ENCODE peak calls at places on chromosomes 2 and 18, in eight cellular contexts. G is thyroid gland; M is PC-3; X is effector memory CD4-positive, alpha-beta T cell; W is spleen; S is small intestine; I is CD4-positive, alpha-beta memory T cell; Q is neuronal stem cell. J is an unnamed sample. For H3K4me1, the result is how much of the 10 kb centered on the place peaks cover.

GRCh38 chr2:168603439-168603961 is 147.4 kb downstream of the CERS6 start:
- DNase-seq in G (no peak), M (no peak), X (no peak), W (no peak), S (no peak), I (no peak), Q (no peak), J (peak)

GRCh38 chr18:42477261-42477660 is 522.2 kb downstream of the PIK3C3 start:
- DNase-seq in G (no peak), M (no peak), X (no peak), W (no peak), S (no peak), I (no peak), Q (no peak), J (no peak)

GRCh38 chr18:23191952-23192662 is 56.8 kb downstream of the CABLES1 start:
- DNase-seq in G (peak), M (peak), X (no peak), W (peak), S (peak), I (no peak), Q (no peak), J (no peak)

GRCh38 chr2:152097291-152098032 is 1.4 kb downstream of the CACNB4 start:
- DNase-seq in G (no peak), M (peak), X (no peak), W (no peak), S (peak), I (no peak), Q (peak), J (peak)

GRCh38 chr2:54572262-54572635 is 116.1 kb downstream of the SPTBN1 start:
- DNase-seq in G (no peak), M (peak), X (no peak), W (no peak), S (peak), I (peak), Q (no peak), J (no peak)

GRCh38 chr2:127218843-127219715 is 1.0 kb downstream of the CYP27C1 start:
- DNase-seq in G (no peak), M (no peak), X (no peak), W (no peak), S (no peak), I (no peak), Q (peak), J (peak)

GRCh38 chr18:79569720-79570119 is 109.9 kb upstream of the CTDP1 start:
- DNase-seq in G (peak), M (no peak), X (no peak), W (peak), S (peak), I (no peak), Q (no peak), J (no peak)

GRCh38 chr18:48412339-48412929 is 3.3 kb upstream of the ZBTB7C start:
- DNase-seq in G (no peak), M (peak), X (no peak), W (no peak), S (peak), I (peak), Q (no peak), J (peak)

GRCh38 chr18:59743561-59743960 is 46.3 kb upstream of the CCBE1 start:
- DNase-seq in G (no peak), M (no peak), X (no peak), W (no peak), S (no peak), I (no peak), Q (no peak), J (peak)

GRCh38 chr18:26685438-26686173 is 137.3 kb upstream of the KCTD1 start:
- DNase-seq in G (no peak), M (no peak), X (no peak), W (no peak), S (no peak), I (no peak), Q (peak), J (no peak)

GRCh38 chr2:134778372-134778771 is 59.6 kb upstream of the TMEM163 start:
- DNase-seq in G (no peak), M (no peak), X (no peak), W (no peak), S (no peak), I (no peak), Q (no peak), J (peak)

GRCh38 chr2:240203842-240204270 is 63.4 kb upstream of the OTOS start:
- DNase-seq in G (no peak), M (no peak), X (no peak), W (peak), S (no peak), I (no peak), Q (no peak), J (no peak)

GRCh38 chr18:43486462-43486861 is 209.2 kb upstream of the SYT4 start:
- DNase-seq in G (no peak), M (no peak), X (no peak), W (no peak), S (no peak), I (no peak), Q (peak), J (no peak)

GRCh38 chr2:100767810-100768806 is 51.8 kb upstream of the NPAS2 start:
- DNase-seq in G (no peak), M (peak), X (no peak), W (no peak), S (peak), I (no peak), Q (no peak), J (no peak)

GRCh38 chr2:81437474-81438000 is 1133.0 kb upstream of the LRRTM1 start:
- DNase-seq in G (no peak), M (no peak), X (no peak), W (no peak), S (no peak), I (no peak), Q (no peak), J (no peak)

GRCh38 chr2:67471681-67472080 is 74.5 kb downstream of the ETAA1 start:
- DNase-seq in G (no peak), M (no peak), X (no peak), W (no peak), S (no peak), I (no peak), Q (no peak), J (no peak)

GRCh38 chr2:111029135-111029927 is 91.4 kb upstream of the BCL2L11 start:
- DNase-seq in G (peak), M (peak), X (no peak), W (no peak), S (peak), I (no peak), Q (no peak), J (no peak)

GRCh38 chr2:143241403-143242088 is 112.3 kb downstream of the ARHGAP15 start:
- DNase-seq in G (no peak), M (no peak), X (no peak), W (no peak), S (no peak), I (no peak), Q (no peak), J (no peak)

GRCh38 chr2:133588144-133588543 is 19.9 kb upstream of the NCKAP5 start:
- DNase-seq in G (no peak), M (no peak), X (no peak), W (no peak), S (no peak), I (no peak), Q (no peak), J (no peak)

GRCh38 chr2:176484838-176485237 is 215.6 kb downstream of the MTX2 start:
- DNase-seq in G (no peak), M (no peak), X (no peak), W (no peak), S (no peak), I (no peak), Q (no peak), J (peak)

GRCh38 chr18:59231157-59231556 is 11.2 kb downstream of the GRP start:
- DNase-seq in G (no peak), M (no peak), X (no peak), W (no peak), S (no peak), I (no peak), Q (no peak), J (no peak)

GRCh38 chr2:160859086-160859485 is 301.1 kb upstream of the TANK start:
- DNase-seq in G (no peak), M (peak), X (no peak), W (no peak), S (no peak), I (no peak), Q (no peak), J (peak)

GRCh38 chr2:76998713-76999112 is 523.5 kb downstream of the LRRTM4 start:
- DNase-seq in G (no peak), M (peak), X (no peak), W (no peak), S (no peak), I (no peak), Q (no peak), J (no peak)

GRCh38 chr2:70894765-70895164 is 40.9 kb upstream of the ATP6V1B1 start:
- DNase-seq in G (no peak), M (no peak), X (no peak), W (no peak), S (no peak), I (no peak), Q (no peak), J (no peak)

GRCh38 chr2:232979871-232980461 is 33.1 kb downstream of the NGEF start:
- DNase-seq in G (no peak), M (peak), X (no peak), W (peak), S (peak), I (no peak), Q (no peak), J (no peak)

GRCh38 chr2:159553727-159554126 is 62.6 kb downstream of the BAZ2B start:
- DNase-seq in G (no peak), M (no peak), X (no peak), W (no peak), S (no peak), I (no peak), Q (no peak), J (no peak)

GRCh38 chr18:79608535-79608934 is 71.1 kb upstream of the CTDP1 start:
- DNase-seq in G (no peak), M (no peak), X (no peak), W (peak), S (no peak), I (no peak), Q (no peak), J (no peak)

GRCh38 chr2:159946326-159946992 is 116.0 kb downstream of the PLA2R1 start:
- DNase-seq in G (no peak), M (peak), X (no peak), W (no peak), S (no peak), I (no peak), Q (no peak), J (no peak)

GRCh38 chr2:113965644-113966043 is 75.8 kb downstream of the ACTR3 start:
- DNase-seq in G (no peak), M (peak), X (no peak), W (no peak), S (peak), I (no peak), Q (peak), J (peak)

GRCh38 chr2:37773354-37773753 is 101.9 kb upstream of the CDC42EP3 start:
- DNase-seq in G (no peak), M (no peak), X (no peak), W (no peak), S (peak), I (no peak), Q (no peak), J (no peak)

GRCh38 chr2:33484042-33484621 is 7.7 kb downstream of the RASGRP3 start:
- DNase-seq in G (no peak), M (no peak), X (no peak), W (no peak), S (no peak), I (no peak), Q (no peak), J (no peak)

GRCh38 chr2:206105038-206105437 is 19.1 kb upstream of the INO80D start:
- DNase-seq in G (no peak), M (no peak), X (no peak), W (no peak), S (no peak), I (no peak), Q (no peak), J (no peak)

GRCh38 chr18:41989508-41989907 is 34.5 kb downstream of the PIK3C3 start:
- DNase-seq in G (no peak), M (no peak), X (no peak), W (no peak), S (no peak), I (no peak), Q (no peak), J (no peak)

GRCh38 chr18:23456835-23457234 is 3.7 kb downstream of the RIOK3 start:
- DNase-seq in G (no peak), M (no peak), X (no peak), W (no peak), S (no peak), I (no peak), Q (no peak), J (no peak)

DNA sequence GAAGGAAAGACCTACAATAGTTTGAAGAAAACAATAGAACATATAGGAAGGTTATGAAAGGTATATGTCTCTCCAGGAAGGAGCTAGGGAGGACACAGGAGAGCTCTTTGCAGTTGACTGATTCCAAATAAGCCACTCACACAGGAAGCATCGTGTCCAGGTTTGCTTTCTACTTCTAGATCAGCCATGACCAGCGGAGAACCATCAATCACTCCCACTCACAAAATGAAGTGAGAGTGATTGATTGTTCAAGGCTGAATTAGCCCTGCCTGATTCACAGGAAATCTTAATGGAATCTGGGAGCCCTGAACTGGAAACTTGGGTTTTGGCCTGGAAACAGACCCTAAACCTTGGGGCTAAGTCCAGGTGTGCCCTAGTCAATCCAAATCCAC is 1292.2 kb upstream of the ZEB2 start:
- DNase-seq in G (no peak), M (no peak), X (no peak), W (no peak), S (no peak), I (no peak), Q (no peak), J (no peak)
- H3K4me1 ChIP-seq in G (under half), M (under half), X (under half), W (under half), S (under half), I (under half), Q (under half), J (under half)

DNA sequence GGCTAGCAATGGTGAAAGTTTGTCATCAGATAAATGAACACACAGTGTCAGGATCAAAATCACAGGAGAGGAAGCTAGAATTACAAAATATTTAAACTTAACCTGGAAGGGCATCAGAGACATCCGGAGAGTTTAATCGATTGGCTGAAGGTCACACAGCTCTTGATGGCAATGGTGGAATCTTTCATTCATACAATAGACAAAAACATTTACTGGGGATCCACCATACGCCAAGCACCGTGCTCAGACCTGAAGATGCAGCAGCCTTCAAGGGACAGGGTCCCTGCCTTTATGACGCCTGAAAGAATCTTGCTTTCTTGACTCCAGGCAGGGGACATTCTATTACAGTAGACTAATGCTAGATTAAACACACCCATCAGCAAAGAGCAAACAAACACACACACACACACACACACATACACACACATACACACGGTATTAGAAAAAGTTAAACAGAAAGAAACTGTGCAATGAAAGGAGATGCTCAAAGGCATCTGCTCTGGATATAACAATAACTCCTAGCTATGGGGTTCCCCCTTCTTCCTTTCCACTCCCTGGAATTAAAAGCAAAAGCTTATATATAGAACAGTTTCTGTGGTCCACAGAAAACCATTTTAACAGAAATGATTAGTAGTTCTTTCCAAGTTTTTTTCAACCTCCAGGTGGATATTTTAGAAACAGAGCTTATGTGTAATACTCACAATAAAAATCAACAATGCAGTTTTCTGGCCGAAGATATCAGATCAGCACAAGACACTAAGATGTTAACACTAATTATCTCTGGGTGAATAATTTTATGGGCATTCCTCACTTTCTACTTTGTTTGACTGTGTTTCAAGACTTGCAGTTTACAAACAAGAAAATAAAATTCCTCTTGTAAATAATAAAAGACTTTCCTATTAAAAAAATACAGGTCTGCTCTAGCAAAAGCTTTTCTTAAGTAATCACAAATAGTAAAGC is 151.7 kb downstream of the ANKRD44 start:
- DNase-seq in G (no peak), M (peak), X (no peak), W (no peak), S (no peak), I (no peak), Q (no peak), J (no peak)
- H3K4me1 ChIP-seq in G (under half), M (under half), X (under half), W (half or more), S (under half), I (half or more), Q (under half), J (under half)

DNA sequence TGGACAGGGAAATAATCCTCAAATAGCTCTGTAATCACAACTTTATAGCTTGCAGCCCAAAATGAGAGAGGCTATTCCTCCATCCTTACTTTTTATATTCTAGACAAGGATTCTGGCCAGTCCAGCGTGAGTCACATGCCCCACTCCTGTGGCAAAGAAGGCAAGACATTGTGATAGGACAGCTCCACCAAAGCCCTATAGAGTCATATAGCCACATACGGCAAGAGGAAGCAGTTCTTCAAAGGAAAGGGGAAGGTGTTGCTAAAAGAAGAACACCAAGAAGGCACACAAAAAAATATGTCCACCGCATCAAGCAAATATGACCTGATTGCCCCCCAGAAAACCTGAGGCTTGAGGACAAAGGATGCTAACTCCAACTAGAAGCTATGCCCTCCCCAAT is 3.4 kb upstream of the GFPT1 start:
- DNase-seq in G (no peak), M (no peak), X (no peak), W (no peak), S (no peak), I (no peak), Q (no peak), J (no peak)
- H3K4me1 ChIP-seq in G (under half), M (under half), X (under half), W (under half), S (under half), I (under half), Q (under half), J (under half)

GRCh38 chr2:236163483-236164200 is 4.5 kb downstream of the GBX2 start:
- DNase-seq in G (no peak), M (no peak), X (no peak), W (peak), S (no peak), I (no peak), Q (peak), J (no peak)
- H3K4me1 ChIP-seq in G (under half), M (under half), X (under half), W (under half), S (under half), I (under half), Q (under half), J (under half)

GRCh38 chr2:155151945-155152344 is 453.4 kb downstream of the KCNJ3 start:
- DNase-seq in G (no peak), M (no peak), X (no peak), W (no peak), S (no peak), I (no peak), Q (no peak), J (no peak)
- H3K4me1 ChIP-seq in G (under half), M (under half), X (under half), W (under half), S (under half), I (under half), Q (under half), J (under half)

DNA sequence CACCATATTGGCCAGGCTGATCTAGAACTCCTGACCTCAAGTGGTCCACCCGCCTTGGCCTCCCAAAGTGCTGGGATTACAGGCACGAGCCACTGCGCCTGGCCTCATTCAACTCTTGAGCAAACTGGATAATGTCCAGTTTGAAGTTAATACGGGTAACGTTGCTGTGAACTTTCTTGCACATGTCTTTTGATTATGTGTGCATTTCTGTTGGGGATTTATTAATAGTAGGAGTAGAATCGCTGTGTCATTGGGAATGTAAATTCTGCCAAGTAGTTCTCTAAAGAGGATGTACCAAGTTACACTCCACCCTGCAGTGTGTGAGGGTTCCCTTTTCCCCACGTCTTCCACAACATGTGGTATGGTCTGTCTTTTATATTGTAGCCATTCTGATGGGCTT is 6.2 kb downstream of the IMPA2 start:
- DNase-seq in G (no peak), M (no peak), X (no peak), W (no peak), S (no peak), I (no peak), Q (no peak), J (peak)
- H3K4me1 ChIP-seq in G (under half), M (under half), X (under half), W (under half), S (under half), I (under half), Q (under half), J (under half)

DNA sequence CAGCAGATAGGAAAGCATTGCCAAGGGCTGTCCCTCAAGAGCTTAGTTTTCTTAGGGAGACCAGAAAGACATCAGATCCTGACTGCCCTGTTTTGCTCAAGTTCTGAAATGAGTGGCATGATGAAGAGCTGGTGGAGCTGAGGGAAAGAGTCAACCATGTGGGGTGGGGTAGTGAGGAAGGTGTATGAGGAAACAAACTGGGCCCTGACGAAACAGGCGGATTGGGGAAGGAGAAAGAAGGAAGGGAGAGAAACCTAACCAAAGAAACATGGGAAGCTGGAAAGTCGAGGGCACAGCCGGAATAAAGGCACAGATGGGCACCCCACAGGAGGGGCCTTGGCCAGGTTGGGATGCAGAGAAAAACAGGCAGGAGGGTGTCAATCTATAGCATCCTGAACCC is 8.0 kb downstream of the TGOLN2 start:
- DNase-seq in G (no peak), M (no peak), X (no peak), W (no peak), S (no peak), I (no peak), Q (no peak), J (no peak)
- H3K4me1 ChIP-seq in G (under half), M (under half), X (half or more), W (half or more), S (under half), I (half or more), Q (under half), J (under half)